ENCODE peak calls at places on chromosomes 1 and 21, in eight cellular contexts. C is NCI-H1694; R is activated CD4-positive, alpha-beta memory T cell treated with anti-CD3 and anti-CD28 coated beads, Interleukin-2, amount 10 ng/mL, durations not matched to agents 7 days and 5 days; L is NCI-H2081; W is brain pericyte; K is GM06990; O is tibial nerve; I is stromal cell of bone marrow. J is an unnamed sample.
A peak's percentile ranks its signal among the peaks of the same experiment; 100 is the strongest.

GRCh38 chr1:178362784-178363183 is 134.0 kb downstream of the CLEC20A start:
- DNase-seq in C (no peak), R (no peak), L (no peak), W (no peak), K (no peak), O (no peak), I (no peak), J (no peak)

GRCh38 chr1:2974701-2975301 is 46.5 kb upstream of the ACTRT2 start:
- DNase-seq in C (no peak), R (no peak), L (no peak), W (no peak), K (no peak), O (no peak), I (no peak), J (no peak)

GRCh38 chr1:225899044-225899925 is 10.3 kb upstream of the LEFTY1 start:
- DNase-seq in C (no peak), R (no peak), L (no peak), W (no peak), K (no peak), O (no peak), I (no peak), J (no peak)

GRCh38 chr1:206081811-206082210 is 28.8 kb downstream of the RHEX start:
- DNase-seq in C (no peak), R (no peak), L (peak; percentile 23), W (no peak), K (no peak), O (no peak), I (no peak), J (no peak)

GRCh38 chr21:39136711-39137110 is 46.5 kb downstream of the PSMG1 start:
- DNase-seq in C (no peak), R (no peak), L (no peak), W (no peak), K (no peak), O (no peak), I (no peak), J (peak; percentile 55)

GRCh38 chr1:115706774-115707425 is 61.6 kb downstream of the CASQ2 start:
- DNase-seq in C (peak; percentile 59), R (no peak), L (peak; percentile 12), W (no peak), K (no peak), O (no peak), I (peak; percentile 15), J (peak; percentile 31)

GRCh38 chr1:200299571-200299970 is 110.3 kb downstream of the ZNF281 start:
- DNase-seq in C (no peak), R (no peak), L (no peak), W (no peak), K (no peak), O (no peak), I (no peak), J (no peak)

GRCh38 chr1:229579101-229579651 is 20.7 kb upstream of the ABCB10 start:
- DNase-seq in C (peak; percentile 85), R (no peak), L (peak; percentile 90), W (peak; percentile 49), K (no peak), O (peak; percentile 34), I (no peak), J (no peak)

GRCh38 chr1:201383647-201384405 is 6.3 kb upstream of the TNNT2 start:
- DNase-seq in C (peak; percentile 90), R (no peak), L (no peak), W (peak; percentile 49), K (no peak), O (no peak), I (peak; percentile 79), J (peak; percentile 70)

GRCh38 chr1:158366783-158367182 is 13.1 kb downstream of the CD1E start:
- DNase-seq in C (no peak), R (no peak), L (no peak), W (no peak), K (no peak), O (no peak), I (no peak), J (no peak)

GRCh38 chr1:117014209-117014608 is 12.6 kb downstream of the CD101 start:
- DNase-seq in C (no peak), R (no peak), L (no peak), W (no peak), K (no peak), O (no peak), I (no peak), J (no peak)

GRCh38 chr1:184647471-184647870 is 107.2 kb downstream of the EDEM3 start:
- DNase-seq in C (no peak), R (no peak), L (no peak), W (no peak), K (no peak), O (no peak), I (no peak), J (no peak)

GRCh38 chr1:113615425-113615824 is 143.9 kb downstream of the PHTF1 start:
- DNase-seq in C (no peak), R (no peak), L (no peak), W (no peak), K (no peak), O (no peak), I (no peak), J (peak; percentile 54)

GRCh38 chr1:234515821-234516241 is 36.9 kb upstream of the TARBP1 start:
- DNase-seq in C (no peak), R (no peak), L (no peak), W (no peak), K (no peak), O (no peak), I (peak; percentile 65), J (peak; percentile 78)

GRCh38 chr1:235923466-235924008 is 56.8 kb upstream of the LYST start:
- DNase-seq in C (peak; percentile 31), R (peak; percentile 51), L (peak; percentile 92), W (no peak), K (no peak), O (no peak), I (no peak), J (peak; percentile 41)

GRCh38 chr1:19563336-19564097 is 78.2 kb upstream of the CAPZB start:
- DNase-seq in C (no peak), R (no peak), L (no peak), W (no peak), K (no peak), O (peak; percentile 70), I (peak; percentile 78), J (no peak)

GRCh38 chr1:155196893-155197638 is 10.6 kb downstream of the THBS3 start:
- DNase-seq in C (no peak), R (no peak), L (no peak), W (no peak), K (no peak), O (no peak), I (no peak), J (no peak)

GRCh38 chr1:51729156-51729823 is 112.4 kb downstream of the OSBPL9 start:
- DNase-seq in C (peak; percentile 88), R (peak; percentile 96), L (peak; percentile 100), W (peak; percentile 24), K (peak; percentile 97), O (peak; percentile 53), I (peak; percentile 33), J (peak; percentile 91)

GRCh38 chr1:214584805-214585766 is 17.9 kb upstream of the CENPF start:
- DNase-seq in C (peak; percentile 43), R (no peak), L (peak; percentile 33), W (no peak), K (no peak), O (no peak), I (peak; percentile 52), J (peak; percentile 85)

GRCh38 chr1:212918751-212919150 is 31.6 kb upstream of the VASH2 start:
- DNase-seq in C (peak; percentile 26), R (no peak), L (no peak), W (no peak), K (no peak), O (no peak), I (no peak), J (no peak)

GRCh38 chr1:48947761-48948537 is 171.3 kb upstream of the BEND5 start:
- DNase-seq in C (peak; percentile 78), R (no peak), L (no peak), W (no peak), K (no peak), O (no peak), I (no peak), J (no peak)

GRCh38 chr1:221449194-221449593 is 292.7 kb downstream of the DUSP10 start:
- DNase-seq in C (no peak), R (no peak), L (no peak), W (no peak), K (no peak), O (no peak), I (no peak), J (no peak)

GRCh38 chr1:59473813-59474212 is 176.9 kb downstream of the FGGY start:
- DNase-seq in C (no peak), R (no peak), L (no peak), W (no peak), K (no peak), O (no peak), I (no peak), J (no peak)

GRCh38 chr1:202786804-202787203 is 21.4 kb downstream of the KDM5B start:
- DNase-seq in C (no peak), R (no peak), L (no peak), W (no peak), K (no peak), O (no peak), I (no peak), J (no peak)

GRCh38 chr1:219883400-219884332 is 44.7 kb downstream of the SLC30A10 start:
- DNase-seq in C (no peak), R (no peak), L (no peak), W (no peak), K (no peak), O (no peak), I (no peak), J (no peak)

GRCh38 chr1:46302091-46303037 is 1.1 kb downstream of the LRRC41 start:
- DNase-seq in C (peak; percentile 4), R (peak; percentile 60), L (peak; percentile 52), W (peak; percentile 30), K (peak; percentile 82), O (peak; percentile 29), I (no peak), J (no peak)

GRCh38 chr21:17725339-17725738 is 93.8 kb downstream of the C21orf91 start:
- DNase-seq in C (no peak), R (no peak), L (no peak), W (no peak), K (no peak), O (no peak), I (no peak), J (no peak)

GRCh38 chr1:19178734-19179398 is 31.2 kb downstream of the UBR4 start:
- DNase-seq in C (no peak), R (no peak), L (no peak), W (no peak), K (no peak), O (no peak), I (no peak), J (no peak)

J was measured in A172.